ENCODE peak calls at places on chromosome 18, in five cellular contexts. One of them, this sample, is unnamed.

GRCh38 chr18:55413474-55413873 is 174.5 kb downstream of the TCF4 start:
- DNase-seq in NCI-H1092 treated with DMSO at 0.1 percent for 48 hours: no peak
- DNase-seq in stimulated activated CD4-positive, alpha-beta T cell treated with anti-CD3 and anti-CD28 coated beads, Interleukin-15, amount 100 ng/mL, for 1 hour: no peak
- DNase-seq in effector memory CD8-positive, alpha-beta T cell: no peak
- DNase-seq in lung microvascular endothelial cell: peak; percentile 76
- DNase-seq in this sample: no peak

GRCh38 chr18:32460046-32460785 is 10.5 kb downstream of the GAREM1 start:
- DNase-seq in effector memory CD8-positive, alpha-beta T cell: no peak
- DNase-seq in lung microvascular endothelial cell: no peak
- DNase-seq in NCI-H1092 treated with DMSO at 0.1 percent for 48 hours: no peak
- DNase-seq in stimulated activated CD4-positive, alpha-beta T cell treated with anti-CD3 and anti-CD28 coated beads, Interleukin-15, amount 100 ng/mL, for 1 hour: no peak
- DNase-seq in this sample: no peak

GRCh38 chr18:79890638-79891037 is 60.8 kb downstream of the SLC66A2 start:
- DNase-seq in stimulated activated CD4-positive, alpha-beta T cell treated with anti-CD3 and anti-CD28 coated beads, Interleukin-15, amount 100 ng/mL, for 1 hour: no peak
- DNase-seq in NCI-H1092 treated with DMSO at 0.1 percent for 48 hours: no peak
- DNase-seq in lung microvascular endothelial cell: no peak
- DNase-seq in effector memory CD8-positive, alpha-beta T cell: no peak
- DNase-seq in this sample: no peak

GRCh38 chr18:3450358-3451107 is 561 bp downstream of the TGIF1 start:
- DNase-seq in stimulated activated CD4-positive, alpha-beta T cell treated with anti-CD3 and anti-CD28 coated beads, Interleukin-15, amount 100 ng/mL, for 1 hour: peak; percentile 43
- DNase-seq in lung microvascular endothelial cell: peak; percentile 87
- DNase-seq in NCI-H1092 treated with DMSO at 0.1 percent for 48 hours: peak; percentile 36
- DNase-seq in effector memory CD8-positive, alpha-beta T cell: peak; percentile 83
- DNase-seq in this sample: no peak

GRCh38 chr18:60157810-60158209 is 214.8 kb downstream of the MC4R start:
- DNase-seq in lung microvascular endothelial cell: no peak
- DNase-seq in effector memory CD8-positive, alpha-beta T cell: no peak
- DNase-seq in stimulated activated CD4-positive, alpha-beta T cell treated with anti-CD3 and anti-CD28 coated beads, Interleukin-15, amount 100 ng/mL, for 1 hour: no peak
- DNase-seq in NCI-H1092 treated with DMSO at 0.1 percent for 48 hours: peak; percentile 32
- DNase-seq in this sample: peak; percentile 5

GRCh38 chr18:12420831-12421421 is 13.2 kb downstream of the PRELID3A start:
- DNase-seq in stimulated activated CD4-positive, alpha-beta T cell treated with anti-CD3 and anti-CD28 coated beads, Interleukin-15, amount 100 ng/mL, for 1 hour: no peak
- DNase-seq in effector memory CD8-positive, alpha-beta T cell: no peak
- DNase-seq in lung microvascular endothelial cell: no peak
- DNase-seq in NCI-H1092 treated with DMSO at 0.1 percent for 48 hours: peak; percentile 75
- DNase-seq in this sample: peak; percentile 74

GRCh38 chr18:907171-907879 is 2.7 kb downstream of the ADCYAP1 start:
- DNase-seq in lung microvascular endothelial cell: no peak
- DNase-seq in effector memory CD8-positive, alpha-beta T cell: no peak
- DNase-seq in stimulated activated CD4-positive, alpha-beta T cell treated with anti-CD3 and anti-CD28 coated beads, Interleukin-15, amount 100 ng/mL, for 1 hour: no peak
- DNase-seq in NCI-H1092 treated with DMSO at 0.1 percent for 48 hours: peak; percentile 29
- DNase-seq in this sample: peak; percentile 74

GRCh38 chr18:56711706-56712445 is 60.7 kb downstream of the WDR7 start:
- DNase-seq in lung microvascular endothelial cell: no peak
- DNase-seq in effector memory CD8-positive, alpha-beta T cell: no peak
- DNase-seq in NCI-H1092 treated with DMSO at 0.1 percent for 48 hours: no peak
- DNase-seq in stimulated activated CD4-positive, alpha-beta T cell treated with anti-CD3 and anti-CD28 coated beads, Interleukin-15, amount 100 ng/mL, for 1 hour: no peak
- DNase-seq in this sample: no peak

GRCh38 chr18:55588876-55589595 is 1.0 kb upstream of the TCF4 start:
- DNase-seq in NCI-H1092 treated with DMSO at 0.1 percent for 48 hours: peak; percentile 73
- DNase-seq in effector memory CD8-positive, alpha-beta T cell: no peak
- DNase-seq in lung microvascular endothelial cell: peak; percentile 17
- DNase-seq in stimulated activated CD4-positive, alpha-beta T cell treated with anti-CD3 and anti-CD28 coated beads, Interleukin-15, amount 100 ng/mL, for 1 hour: no peak
- DNase-seq in this sample: peak; percentile 79

GRCh38 chr18:79776674-79777073 is 21.1 kb upstream of the KCNG2 start:
- DNase-seq in stimulated activated CD4-positive, alpha-beta T cell treated with anti-CD3 and anti-CD28 coated beads, Interleukin-15, amount 100 ng/mL, for 1 hour: no peak
- DNase-seq in lung microvascular endothelial cell: no peak
- DNase-seq in effector memory CD8-positive, alpha-beta T cell: no peak
- DNase-seq in NCI-H1092 treated with DMSO at 0.1 percent for 48 hours: no peak
- DNase-seq in this sample: no peak

GRCh38 chr18:30485078-30485477 is 557.5 kb downstream of the DSC3 start:
- DNase-seq in stimulated activated CD4-positive, alpha-beta T cell treated with anti-CD3 and anti-CD28 coated beads, Interleukin-15, amount 100 ng/mL, for 1 hour: no peak
- DNase-seq in NCI-H1092 treated with DMSO at 0.1 percent for 48 hours: no peak
- DNase-seq in effector memory CD8-positive, alpha-beta T cell: no peak
- DNase-seq in lung microvascular endothelial cell: no peak
- DNase-seq in this sample: no peak

GRCh38 chr18:1037766-1038165 is 133.1 kb downstream of the ADCYAP1 start:
- DNase-seq in effector memory CD8-positive, alpha-beta T cell: no peak
- DNase-seq in lung microvascular endothelial cell: no peak
- DNase-seq in stimulated activated CD4-positive, alpha-beta T cell treated with anti-CD3 and anti-CD28 coated beads, Interleukin-15, amount 100 ng/mL, for 1 hour: no peak
- DNase-seq in NCI-H1092 treated with DMSO at 0.1 percent for 48 hours: no peak
- DNase-seq in this sample: no peak

This sample was measured in DMS79 treated with DMSO at 0.1 percent for 48 hours.